ENCODE peak calls at places on chromosomes 3 and 15, in four cellular contexts. A, W, I and O are unnamed samples.

GRCh38 chr3:146536681-146537080 is 7.7 kb downstream of the PLSCR1 start:
- DNase-seq in A (no peak), W (no peak), I (no peak), O (peak)

GRCh38 chr3:155512867-155513261 is 219.4 kb upstream of the STRIT1 start:
- DNase-seq in A (no peak), W (no peak), I (no peak), O (no peak)

GRCh38 chr3:15479602-15480248 is 41.8 kb downstream of the COLQ start:
- DNase-seq in A (no peak), W (no peak), I (no peak), O (no peak)

GRCh38 chr3:188649521-188649920 is 495.6 kb downstream of the LPP start:
- DNase-seq in A (peak), W (no peak), I (no peak), O (no peak)

GRCh38 chr3:141083226-141083625 is 32.1 kb downstream of the SPSB4 start:
- DNase-seq in A (no peak), W (no peak), I (no peak), O (no peak)

GRCh38 chr3:174204765-174205164 is 654.4 kb upstream of the NAALADL2 start:
- DNase-seq in A (no peak), W (no peak), I (no peak), O (no peak)

GRCh38 chr3:140902791-140903190 is 38.8 kb upstream of the SLC25A36 start:
- DNase-seq in A (no peak), W (no peak), I (no peak), O (no peak)

GRCh38 chr3:189824629-189825312 is 193.6 kb downstream of the TP63 start:
- DNase-seq in A (peak), W (no peak), I (no peak), O (peak)

GRCh38 chr15:98824595-98824994 is 176.3 kb downstream of the IGF1R start:
- DNase-seq in A (no peak), W (no peak), I (no peak), O (no peak)

GRCh38 chr15:75197062-75197630 is 4.5 kb upstream of the C15orf39 start:
- DNase-seq in A (no peak), W (no peak), I (no peak), O (no peak)

DNA sequence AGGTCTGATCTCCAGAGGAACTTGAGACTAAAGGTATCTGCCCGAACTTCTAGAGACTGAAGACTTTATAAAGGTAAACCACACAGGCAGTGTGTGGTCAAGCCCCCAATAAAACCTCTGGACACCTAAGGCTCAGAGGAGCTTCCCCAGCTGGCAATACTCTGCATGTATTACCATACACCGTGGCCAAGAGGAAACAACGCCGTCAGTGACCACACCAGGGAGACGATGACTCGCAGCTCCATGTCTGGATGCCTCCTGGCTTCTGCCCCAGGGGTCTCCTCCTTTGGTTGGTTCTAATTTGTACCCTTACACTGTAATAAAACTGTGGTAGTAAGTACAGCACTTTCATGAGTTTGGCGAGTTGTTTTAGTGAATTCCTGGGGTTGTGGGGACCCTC is 32.1 kb upstream of the BCL2L10 start:
- DNase-seq in A (peak), W (no peak), I (no peak), O (peak)
- H3K27ac ChIP-seq in A (no peak), W (no peak), I (no peak), O (peak)

GRCh38 chr3:177731644-177732268 is 534.5 kb upstream of the TBL1XR1 start:
- DNase-seq in A (peak), W (no peak), I (no peak), O (no peak)
- TF ChIP-seq FOS in A (peak), W (no peak), I (no peak), O (no peak)

DNA sequence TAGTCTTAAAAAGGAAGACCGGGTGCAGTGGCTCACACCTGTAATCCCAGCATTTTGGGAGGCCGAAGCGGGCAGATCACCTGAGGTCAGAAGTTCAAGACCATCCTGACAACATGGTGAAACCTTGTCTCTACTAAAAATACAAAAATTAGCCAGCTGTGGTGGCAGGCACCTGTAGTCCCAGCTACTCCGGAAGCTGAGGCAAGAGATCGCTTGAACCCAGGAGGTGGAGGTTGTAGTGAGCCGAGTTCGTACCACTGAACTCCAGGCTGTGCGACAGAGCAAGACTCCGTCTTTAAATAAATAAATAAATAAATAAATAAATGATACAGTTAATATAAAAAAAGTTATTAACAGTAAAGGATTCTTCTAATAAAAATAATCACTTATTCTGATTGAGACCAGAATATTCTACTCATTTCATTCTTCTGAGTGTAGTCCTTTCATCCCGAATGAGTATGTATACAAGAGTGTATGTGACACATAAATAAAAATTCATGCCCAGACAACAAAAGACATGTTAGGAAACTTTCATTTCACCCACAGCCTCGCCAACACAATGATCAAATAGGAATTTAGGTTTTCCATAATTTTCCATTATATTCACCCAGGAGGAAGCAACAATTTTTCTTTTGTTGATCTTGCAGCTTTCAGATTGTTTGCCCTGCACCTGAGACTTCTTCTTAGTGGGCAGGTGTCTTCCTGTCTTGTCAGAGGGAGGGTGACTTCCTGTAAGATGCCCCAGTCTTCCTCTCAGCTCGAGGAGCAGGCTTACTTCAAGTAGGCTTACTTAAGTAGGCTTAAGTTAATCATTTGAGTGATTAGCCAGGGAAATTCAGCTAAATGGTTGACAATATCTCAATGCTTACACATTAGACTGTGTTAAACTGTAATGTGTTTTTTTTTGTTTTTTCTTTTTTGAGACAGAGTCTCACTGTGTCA is 7.8 kb upstream of the NUP210 start:
- DNase-seq in A (no peak), W (no peak), I (no peak), O (no peak)
- H3K27ac ChIP-seq in A (no peak), W (no peak), I (no peak), O (no peak)

DNA sequence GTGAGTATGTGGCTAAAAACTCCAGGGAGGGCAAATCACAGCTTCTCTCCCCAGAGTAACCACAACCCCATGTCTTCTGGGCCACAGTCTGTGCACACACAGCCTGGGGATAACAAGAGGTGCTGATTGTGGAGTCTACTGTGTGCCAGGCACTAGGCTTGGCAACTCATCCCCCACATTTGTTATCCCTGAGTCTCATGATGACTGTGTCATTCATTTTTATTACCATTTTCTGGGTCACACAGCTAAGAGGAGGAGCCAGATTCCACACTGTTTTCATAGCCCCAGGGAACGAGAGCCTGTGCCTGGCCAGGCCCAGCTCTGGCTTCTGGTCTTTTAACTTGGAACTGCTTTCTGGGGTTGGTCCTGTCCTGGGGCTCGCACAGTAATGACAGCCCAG is 34.5 kb downstream of the ESYT3 start:
- DNase-seq in A (no peak), W (no peak), I (no peak), O (no peak)
- TF ChIP-seq FOS in A (no peak), W (no peak), I (no peak), O (no peak)

DNA sequence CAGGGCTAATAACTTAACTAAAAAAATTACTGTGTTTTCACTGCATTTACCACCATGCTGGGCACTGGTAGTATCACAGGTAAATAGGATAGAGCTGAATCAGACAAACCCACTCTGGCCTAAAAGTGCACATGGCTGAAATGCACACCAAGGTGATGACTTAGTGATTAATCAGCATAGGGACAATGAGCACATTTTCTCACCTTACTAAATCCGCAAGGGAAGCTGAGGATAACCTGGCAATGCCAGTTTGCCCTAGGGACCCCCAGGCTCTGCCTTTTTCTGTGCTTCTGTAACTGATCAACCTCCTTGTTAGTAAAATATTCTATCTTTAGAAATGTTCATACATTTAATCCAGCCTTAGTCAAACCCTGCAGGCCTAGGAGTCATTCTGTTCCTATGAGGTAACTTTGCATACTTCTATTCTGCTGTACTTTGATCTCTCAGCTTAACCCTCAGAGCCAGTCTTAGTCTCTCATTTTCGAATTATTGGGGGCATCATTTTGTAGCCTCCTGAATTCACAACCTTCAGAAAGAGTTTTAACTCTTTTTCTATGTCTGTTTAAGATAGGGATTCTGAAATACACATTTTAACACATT is 562.9 kb upstream of the KCNMB2 start:
- DNase-seq in A (peak), W (no peak), I (no peak), O (no peak)
- H3K27ac ChIP-seq in A (no peak), W (no peak), I (no peak), O (no peak)

GRCh38 chr15:71374607-71375352 is 259.5 kb downstream of the THSD4 start:
- DNase-seq in A (peak), W (no peak), I (no peak), O (peak)
- TF ChIP-seq FOS in A (no peak), W (no peak), I (no peak), O (peak)